ENCODE peak calls at places on chromosome 18, in ten cellular contexts. H is HFF-Myc, T is gastrocnemius medialis, F is cardiac muscle cell, W is IMR-90, X is adrenal gland, D is spleen, P is Panc1, I is heart left ventricle, Z is neural crest cell. R is an unnamed sample.

GRCh38 chr18:41761329-41762028 is 193.6 kb upstream of the PIK3C3 start:
- DNase-seq in T (no peak), H (peak), D (no peak), F (no peak), P (no peak), I (no peak), Z (no peak), X (peak), W (peak), R (no peak)

GRCh38 chr18:42444349-42444748 is 489.3 kb downstream of the PIK3C3 start:
- DNase-seq in W (no peak), X (no peak), F (no peak), P (no peak), I (no peak), Z (no peak), T (no peak), D (no peak), H (no peak), R (no peak)

GRCh38 chr18:43982582-43982981 is 698.1 kb upstream of the SETBP1 start:
- DNase-seq in Z (no peak), I (no peak), H (no peak), P (no peak), T (no peak), W (no peak), D (no peak), F (no peak), X (no peak), R (no peak)

GRCh38 chr18:58785171-58785805 is 79.4 kb upstream of the ZNF532 start:
- DNase-seq in T (no peak), H (peak), P (peak), F (no peak), W (peak), Z (no peak), I (no peak), X (no peak), D (no peak), R (no peak)

GRCh38 chr18:14189858-14190257 is 57.6 kb upstream of the ZNF519 start:
- DNase-seq in H (no peak), I (no peak), D (no peak), X (no peak), T (no peak), F (no peak), P (peak), Z (no peak), W (no peak), R (no peak)

GRCh38 chr18:24322594-24323136 is 75.0 kb downstream of the OSBPL1A start:
- DNase-seq in T (no peak), Z (no peak), W (peak), F (no peak), X (no peak), P (no peak), H (no peak), I (no peak), D (no peak), R (no peak)

GRCh38 chr18:48749768-48750167 is 201.0 kb downstream of the SMAD7 start:
- DNase-seq in P (no peak), X (no peak), H (no peak), Z (no peak), T (peak), W (peak), D (peak), F (no peak), I (peak), R (no peak)

GRCh38 chr18:34153711-34154110 is 71.0 kb downstream of the NOL4 start:
- DNase-seq in F (no peak), Z (no peak), H (no peak), D (no peak), T (no peak), W (peak), P (peak), I (no peak), X (no peak), R (no peak)

GRCh38 chr18:28147674-28148171 is 29.2 kb downstream of the CDH2 start:
- DNase-seq in Z (no peak), T (no peak), H (no peak), P (no peak), W (peak), F (no peak), D (no peak), X (no peak), I (no peak), R (no peak)

GRCh38 chr18:11500153-11501122 is 109.0 kb upstream of the SLC35G4 start:
- DNase-seq in P (peak), D (no peak), W (peak), I (no peak), H (peak), T (peak), F (no peak), Z (peak), X (peak), R (no peak)

GRCh38 chr18:4544131-4544530 is 89.0 kb upstream of the DLGAP1 start:
- DNase-seq in P (no peak), I (no peak), F (no peak), Z (no peak), T (no peak), X (no peak), D (no peak), H (no peak), W (no peak), R (no peak)

DNA sequence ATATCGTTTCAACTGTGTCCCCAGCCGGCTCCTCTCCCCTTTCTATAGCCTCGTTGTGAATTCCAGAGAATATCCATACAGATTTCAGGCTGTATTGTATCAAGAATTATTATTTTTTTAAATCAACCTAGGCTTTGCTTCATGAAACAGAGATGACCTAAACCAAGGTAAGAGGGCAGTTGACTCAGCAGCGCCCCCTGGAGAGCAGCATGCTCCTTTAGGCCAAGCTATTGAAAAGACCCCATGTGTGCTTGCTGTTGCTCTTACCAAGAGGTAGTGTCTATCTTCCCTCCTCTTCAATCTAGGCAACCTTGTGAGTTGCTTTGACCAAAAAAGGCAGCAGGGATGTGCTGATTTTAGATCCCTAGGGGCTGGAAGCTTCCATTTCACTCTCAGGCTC is 426.7 kb upstream of the SMIM21 start:
- DNase-seq in T (no peak), P (no peak), F (no peak), W (no peak), I (no peak), D (no peak), H (peak), X (no peak), Z (peak), R (peak)
- TF ChIP-seq CTCF in T (no peak), P (peak), F (no peak), W (no peak), I (no peak), D (no peak), H (peak), X (no peak), Z (peak), R (peak)

GRCh38 chr18:5604778-5605177 is 61.0 kb upstream of the EPB41L3 start:
- DNase-seq in P (no peak), I (no peak), T (no peak), Z (no peak), W (no peak), H (no peak), X (no peak), F (no peak), D (no peak), R (no peak)
- TF ChIP-seq CTCF in P (peak), I (no peak), T (no peak), Z (no peak), W (no peak), H (no peak), X (no peak), F (peak), D (no peak), R (no peak)

DNA sequence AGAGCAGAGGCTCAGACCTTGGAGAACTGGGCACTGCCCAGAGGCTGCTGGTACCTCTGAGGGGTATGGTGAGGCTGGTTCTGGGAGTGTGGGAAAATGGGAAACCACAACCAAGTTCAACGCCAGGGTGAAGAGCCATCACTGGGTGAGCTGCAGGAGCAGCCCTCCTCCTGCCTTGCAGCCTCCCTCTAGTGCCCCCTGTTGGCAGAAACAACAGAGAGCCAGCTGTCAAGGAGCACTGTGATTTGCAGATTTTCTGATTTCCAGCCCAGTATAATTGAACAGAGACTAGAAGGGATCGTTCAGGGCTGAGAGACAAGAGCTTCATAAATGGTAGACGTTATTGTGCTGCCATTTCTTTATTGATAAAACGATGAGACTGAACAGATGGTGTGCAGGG is 50.5 kb downstream of the MAPK4 start:
- DNase-seq in W (no peak), P (no peak), T (no peak), D (no peak), Z (no peak), I (no peak), F (no peak), X (no peak), H (no peak), R (no peak)
- TF ChIP-seq CTCF in W (no peak), P (no peak), T (no peak), D (no peak), Z (no peak), I (no peak), F (peak), X (no peak), H (peak), R (no peak)

DNA sequence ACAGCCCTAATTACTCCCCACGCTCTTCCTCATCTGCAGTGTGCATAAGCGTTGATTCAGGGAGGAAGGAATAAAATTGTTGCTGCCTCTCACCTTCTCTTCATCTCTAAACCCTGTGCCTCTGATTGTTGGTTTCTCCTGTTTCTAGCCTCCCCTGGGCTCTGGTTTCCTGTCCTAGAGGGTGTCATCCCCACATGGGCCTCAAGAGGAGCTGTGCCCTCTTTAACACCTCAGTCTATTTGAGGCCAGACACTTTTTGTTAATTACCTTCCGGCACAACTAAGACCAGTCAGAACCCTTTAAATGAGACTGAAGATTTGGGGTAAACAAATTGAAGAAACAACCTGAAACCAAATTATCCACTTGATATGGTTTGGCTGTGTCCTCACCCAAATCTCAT is 9.7 kb downstream of the CTAGE1 start:
- DNase-seq in H (no peak), P (no peak), T (no peak), I (no peak), Z (no peak), D (no peak), F (no peak), W (no peak), X (no peak), R (no peak)
- TF ChIP-seq CTCF in H (peak), P (no peak), T (no peak), I (no peak), Z (peak), D (no peak), F (peak), W (no peak), X (no peak), R (peak)

DNA sequence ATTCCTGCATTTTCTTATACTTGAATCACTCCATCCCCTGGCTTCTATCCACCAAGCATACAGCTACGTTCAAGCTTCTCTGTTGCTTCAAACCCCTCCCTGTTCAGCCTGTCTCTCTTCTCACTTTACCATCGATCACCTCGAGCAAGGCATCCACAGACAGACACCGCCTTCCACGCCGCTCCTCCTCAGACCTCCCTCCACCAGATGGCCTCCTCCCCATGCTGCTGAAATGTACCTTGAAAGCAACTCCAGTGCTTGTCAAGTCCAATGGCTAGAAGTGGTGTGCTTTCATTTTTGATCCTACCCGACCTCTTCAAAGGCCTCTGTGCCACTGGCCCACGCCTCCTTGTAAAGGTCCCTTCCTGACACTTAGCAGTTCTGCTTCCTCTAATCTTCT is 131.3 kb upstream of the ACAA2 start:
- DNase-seq in W (peak), P (no peak), X (no peak), F (no peak), T (peak), D (no peak), Z (no peak), H (no peak), I (no peak), R (no peak)
- TF ChIP-seq CTCF in W (no peak), P (peak), X (peak), F (peak), T (no peak), D (no peak), Z (no peak), H (peak), I (peak), R (no peak)

GRCh38 chr18:56085561-56085960 is 497.6 kb upstream of the TCF4 start:
- DNase-seq in P (no peak), D (no peak), H (no peak), W (peak), I (no peak), T (peak), X (no peak), Z (no peak), F (no peak), R (no peak)

GRCh38 chr18:56083889-56084288 is 495.9 kb upstream of the TCF4 start:
- DNase-seq in X (no peak), F (no peak), D (no peak), H (no peak), W (peak), P (no peak), I (no peak), Z (no peak), T (no peak), R (no peak)

GRCh38 chr18:56086176-56086575 is 498.2 kb upstream of the TCF4 start:
- DNase-seq in H (no peak), T (no peak), D (no peak), Z (no peak), P (no peak), I (no peak), F (no peak), W (peak), X (no peak), R (no peak)

GRCh38 chr18:56086786-56087185 is 498.8 kb upstream of the TCF4 start:
- DNase-seq in I (no peak), D (peak), W (no peak), X (no peak), P (no peak), Z (no peak), H (no peak), T (no peak), F (no peak), R (no peak)

DNA sequence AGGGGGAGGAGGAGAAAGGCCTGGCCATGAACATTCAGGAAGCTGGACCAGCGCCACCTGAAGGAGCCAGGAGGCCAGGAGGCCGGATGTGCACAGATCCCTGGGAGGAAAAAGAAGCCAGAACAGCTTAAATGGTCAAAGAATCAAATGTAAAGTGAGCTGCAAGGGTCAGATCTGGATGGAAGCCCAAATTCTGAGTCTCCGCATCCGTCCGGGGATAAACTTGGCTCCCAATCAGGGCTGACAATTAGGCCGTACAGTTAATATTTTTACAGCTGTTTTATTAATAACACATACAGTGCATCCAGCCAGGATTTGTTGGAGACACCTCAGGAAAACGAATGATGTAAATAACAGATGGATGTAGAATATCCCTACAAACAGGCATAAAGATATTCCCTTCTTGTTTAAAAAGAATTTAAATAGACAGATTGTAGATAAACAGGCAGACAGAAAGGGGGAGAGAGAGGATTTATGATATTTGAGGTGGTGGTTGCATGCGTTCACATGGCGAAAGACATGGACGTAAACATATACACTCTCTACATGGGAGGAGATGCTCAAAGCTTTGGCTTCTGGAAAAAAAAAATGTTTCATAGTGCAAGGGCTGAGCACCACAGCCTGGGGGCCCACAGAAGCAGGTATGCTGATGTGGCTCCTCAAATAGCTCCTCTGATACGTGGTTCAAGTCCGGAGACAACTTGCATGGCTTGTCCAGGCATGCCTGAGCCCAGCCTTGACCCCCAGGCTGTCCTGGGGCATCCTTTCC is 495.3 kb upstream of the TCF4 start:
- DNase-seq in W (peak), I (peak), H (peak), F (no peak), P (no peak), X (peak), D (peak), T (peak), Z (no peak), R (no peak)
- TF ChIP-seq CTCF in W (peak), I (peak), H (peak), F (peak), P (no peak), X (no peak), D (no peak), T (no peak), Z (no peak), R (no peak)

GRCh38 chr18:36831139-36831538 is 2.2 kb downstream of the KIAA1328 start:
- DNase-seq in W (peak), P (no peak), D (no peak), I (no peak), T (no peak), X (no peak), F (no peak), H (no peak), Z (no peak), R (no peak)

GRCh38 chr18:36828630-36829361 is at the start of the genes KIAA1328 and TPGS2:
- DNase-seq in I (peak), Z (peak), F (peak), D (peak), X (peak), W (peak), P (no peak), T (peak), H (no peak), R (peak)

GRCh38 chr18:36828157-36828629 is 609 bp downstream of the TPGS2 start:
- DNase-seq in D (no peak), H (no peak), T (peak), P (no peak), F (no peak), Z (peak), W (peak), I (no peak), X (peak), R (no peak)

GRCh38 chr18:36829362-36830140 is 624 bp downstream of the KIAA1328 start:
- DNase-seq in D (no peak), I (no peak), F (peak), W (peak), T (no peak), Z (peak), H (no peak), X (no peak), P (no peak), R (no peak)

DNA sequence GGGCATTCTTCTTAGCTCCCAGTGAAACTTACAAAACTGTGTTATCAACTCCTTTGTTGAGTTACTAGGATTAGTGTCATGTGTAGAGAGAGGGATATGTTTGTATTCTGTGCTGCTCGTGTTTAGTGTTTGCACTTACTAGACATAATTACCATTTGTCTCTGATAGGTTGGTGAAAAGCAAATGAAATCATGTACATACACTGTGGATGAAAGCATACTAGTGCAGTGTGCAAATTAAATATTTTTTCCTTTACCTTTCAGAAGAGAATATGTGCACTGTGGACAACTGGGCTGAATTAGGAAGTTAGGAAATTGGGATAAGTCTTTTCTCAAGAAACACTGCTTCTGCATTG is 1.2 kb downstream of the KIAA1328 start:
- DNase-seq in F (no peak), X (no peak), W (no peak), D (no peak), I (no peak), Z (no peak), T (no peak), P (no peak), H (no peak), R (no peak)
- TF ChIP-seq CTCF in F (no peak), X (no peak), W (no peak), D (no peak), I (no peak), Z (no peak), T (no peak), P (no peak), H (no peak), R (no peak)

GRCh38 chr18:38312532-38312931 is 746.9 kb upstream of the CELF4 start:
- DNase-seq in X (no peak), I (no peak), F (no peak), P (no peak), H (no peak), Z (no peak), T (no peak), D (no peak), W (no peak), R (no peak)
- TF ChIP-seq CTCF in X (no peak), I (no peak), F (no peak), P (no peak), H (no peak), Z (no peak), T (no peak), D (no peak), W (no peak), R (no peak)

R was measured in endothelial cell.